ENCODE peak calls at places on chromosomes 2 and 18, in seven cellular contexts. P, V, U, X, L, G and W are unnamed samples.

GRCh38 chr18:70243131-70243530 is 37.6 kb upstream of the RTTN start:
- DNase-seq in P (no peak), V (no peak), U (no peak), X (no peak), L (no peak), G (no peak), W (no peak)

GRCh38 chr2:185700883-185701282 is 37.7 kb upstream of the FSIP2 start:
- DNase-seq in P (no peak), V (no peak), U (no peak), X (no peak), L (no peak), G (peak), W (no peak)

GRCh38 chr18:49399003-49399402 is 61.4 kb downstream of the DYM start:
- DNase-seq in P (no peak), V (peak), U (no peak), X (no peak), L (no peak), G (no peak), W (no peak)

GRCh38 chr2:47323009-47323821 is 79.7 kb upstream of the MSH2 start:
- DNase-seq in P (peak), V (peak), U (peak), X (peak), L (peak), G (peak), W (peak)

GRCh38 chr2:108922141-108922915 is 66.7 kb downstream of the EDAR start:
- DNase-seq in P (no peak), V (no peak), U (no peak), X (no peak), L (no peak), G (no peak), W (no peak)

GRCh38 chr2:207792244-207792785 is 22.6 kb upstream of the FZD5 start:
- DNase-seq in P (no peak), V (no peak), U (no peak), X (no peak), L (no peak), G (no peak), W (no peak)

GRCh38 chr2:135124924-135125886 is 73.1 kb downstream of the RAB3GAP1 start:
- DNase-seq in P (no peak), V (no peak), U (no peak), X (no peak), L (no peak), G (no peak), W (no peak)

GRCh38 chr2:238524584-238524983 is 97.9 kb downstream of the ASB1 start:
- DNase-seq in P (no peak), V (no peak), U (no peak), X (no peak), L (no peak), G (no peak), W (no peak)

GRCh38 chr18:22113144-22113813 is 56.1 kb upstream of the GATA6 start:
- DNase-seq in P (no peak), V (no peak), U (no peak), X (no peak), L (no peak), G (no peak), W (no peak)

GRCh38 chr2:64942693-64943092 is 46.5 kb upstream of the SLC1A4 start:
- DNase-seq in P (no peak), V (no peak), U (no peak), X (no peak), L (no peak), G (no peak), W (no peak)

GRCh38 chr18:5376994-5377393 is 81.5 kb upstream of the ZBTB14 start:
- DNase-seq in P (no peak), V (no peak), U (no peak), X (no peak), L (no peak), G (no peak), W (no peak)

GRCh38 chr2:173963323-173963816 is 1.8 kb downstream of the SP3 start:
- DNase-seq in P (peak), V (peak), U (peak), X (no peak), L (no peak), G (peak), W (no peak)

GRCh38 chr2:16420421-16420820 is 245.2 kb downstream of the CYRIA start:
- DNase-seq in P (no peak), V (no peak), U (no peak), X (no peak), L (no peak), G (no peak), W (no peak)

GRCh38 chr2:207311316-207312005 is 145.7 kb upstream of the KLF7 start:
- DNase-seq in P (no peak), V (peak), U (no peak), X (peak), L (no peak), G (no peak), W (no peak)

GRCh38 chr2:100780203-100781008 is 39.5 kb upstream of the NPAS2 start:
- DNase-seq in P (no peak), V (no peak), U (no peak), X (no peak), L (no peak), G (no peak), W (no peak)

GRCh38 chr2:191247381-191248057 is 2.3 kb downstream of the MYO1B start:
- DNase-seq in P (no peak), V (no peak), U (no peak), X (no peak), L (no peak), G (peak), W (no peak)

GRCh38 chr18:22913861-22914260 is 19.3 kb upstream of the RBBP8 start:
- DNase-seq in P (no peak), V (no peak), U (no peak), X (no peak), L (no peak), G (peak), W (no peak)

GRCh38 chr2:106546376-106546990 is 59.3 kb downstream of the CD8B2 start:
- DNase-seq in P (no peak), V (no peak), U (no peak), X (no peak), L (no peak), G (no peak), W (no peak)

GRCh38 chr2:63658176-63658968 is 69.6 kb downstream of the MDH1 start:
- DNase-seq in P (no peak), V (no peak), U (no peak), X (no peak), L (no peak), G (no peak), W (no peak)

GRCh38 chr2:30252723-30253688 is 21.7 kb downstream of the LBH start:
- DNase-seq in P (peak), V (peak), U (peak), X (peak), L (no peak), G (no peak), W (no peak)

GRCh38 chr2:216049452-216049851 is 32.2 kb downstream of the PECR start:
- DNase-seq in P (no peak), V (no peak), U (no peak), X (no peak), L (no peak), G (no peak), W (no peak)